ENCODE peak calls at places on chromosomes 3 and 15, in ten cellular contexts. C, L, U, V, K, D, S, Z, I and Y are unnamed samples.
A peak's percentile ranks its signal among the peaks of the same experiment; 100 is the strongest.

GRCh38 chr15:63718590-63719035 is 115.1 kb downstream of the HERC1 start:
- DNase-seq in C (peak; percentile 84), L (no peak), U (no peak), V (no peak), K (no peak), D (no peak), S (peak; percentile 75), Z (peak; percentile 62), I (no peak), Y (no peak)

GRCh38 chr15:76932090-76932966 is 779 bp downstream of the RCN2 start:
- DNase-seq in C (peak; percentile 6), L (no peak), U (no peak), V (no peak), K (no peak), D (no peak), S (peak; percentile 15), Z (no peak), I (peak; percentile 23), Y (peak; percentile 4)

GRCh38 chr3:127043041-127043641 is 60.2 kb downstream of the PLXNA1 start:
- DNase-seq in C (no peak), L (peak; percentile 37), U (peak; percentile 90), V (no peak), K (no peak), D (peak; percentile 16), S (peak; percentile 61), Z (no peak), I (no peak), Y (peak; percentile 85)

GRCh38 chr3:122921791-122922651 is 105.5 kb downstream of the SEMA5B start:
- DNase-seq in C (no peak), L (no peak), U (peak; percentile 61), V (no peak), K (peak; percentile 72), D (no peak), S (no peak), Z (no peak), I (peak; percentile 18), Y (peak; percentile 67)

GRCh38 chr3:49469037-49469875 is 811 bp upstream of the DAG1 start:
- DNase-seq in C (peak; percentile 68), L (peak; percentile 81), U (peak; percentile 94), V (peak; percentile 70), K (peak; percentile 71), D (peak; percentile 92), S (peak; percentile 82), Z (peak; percentile 83), I (peak; percentile 48), Y (peak; percentile 72)

GRCh38 chr3:186669378-186670084 is 3.7 kb downstream of the HRG start:
- DNase-seq in C (no peak), L (no peak), U (no peak), V (no peak), K (no peak), D (no peak), S (no peak), Z (no peak), I (no peak), Y (peak; percentile 41)

GRCh38 chr15:40591310-40591845 is 2.7 kb upstream of the KNL1 start:
- DNase-seq in C (no peak), L (no peak), U (no peak), V (no peak), K (no peak), D (no peak), S (no peak), Z (no peak), I (no peak), Y (no peak)

GRCh38 chr3:194598771-194599557 is 34.3 kb downstream of the TMEM44 start:
- DNase-seq in C (peak; percentile 88), L (no peak), U (peak; percentile 86), V (no peak), K (no peak), D (no peak), S (peak; percentile 90), Z (no peak), I (peak; percentile 91), Y (no peak)

GRCh38 chr3:105458518-105459215 is 92.0 kb downstream of the ALCAM start:
- DNase-seq in C (peak; percentile 50), L (no peak), U (no peak), V (no peak), K (no peak), D (no peak), S (peak; percentile 78), Z (peak; percentile 46), I (no peak), Y (no peak)

GRCh38 chr3:81887448-81887847 is 126.0 kb upstream of the GBE1 start:
- DNase-seq in C (no peak), L (no peak), U (no peak), V (no peak), K (no peak), D (no peak), S (no peak), Z (no peak), I (no peak), Y (no peak)

GRCh38 chr3:81894598-81894997 is 133.2 kb upstream of the GBE1 start:
- DNase-seq in C (no peak), L (no peak), U (no peak), V (no peak), K (no peak), D (no peak), S (no peak), Z (no peak), I (no peak), Y (no peak)

GRCh38 chr3:81888822-81889557 is 127.5 kb upstream of the GBE1 start:
- DNase-seq in C (peak; percentile 4), L (no peak), U (no peak), V (no peak), K (no peak), D (no peak), S (peak; percentile 6), Z (no peak), I (no peak), Y (no peak)

GRCh38 chr3:81891056-81891455 is 129.6 kb upstream of the GBE1 start:
- DNase-seq in C (no peak), L (no peak), U (no peak), V (no peak), K (no peak), D (no peak), S (no peak), Z (no peak), I (no peak), Y (no peak)

GRCh38 chr3:81891496-81891895 is 130.1 kb upstream of the GBE1 start:
- DNase-seq in C (no peak), L (no peak), U (no peak), V (no peak), K (no peak), D (no peak), S (no peak), Z (no peak), I (no peak), Y (no peak)
- TF ChIP-seq CTCF in C (no peak), L (no peak), U (no peak), V (no peak), K (no peak), D (no peak), S (no peak), Z (no peak), I (no peak), Y (no peak)

DNA sequence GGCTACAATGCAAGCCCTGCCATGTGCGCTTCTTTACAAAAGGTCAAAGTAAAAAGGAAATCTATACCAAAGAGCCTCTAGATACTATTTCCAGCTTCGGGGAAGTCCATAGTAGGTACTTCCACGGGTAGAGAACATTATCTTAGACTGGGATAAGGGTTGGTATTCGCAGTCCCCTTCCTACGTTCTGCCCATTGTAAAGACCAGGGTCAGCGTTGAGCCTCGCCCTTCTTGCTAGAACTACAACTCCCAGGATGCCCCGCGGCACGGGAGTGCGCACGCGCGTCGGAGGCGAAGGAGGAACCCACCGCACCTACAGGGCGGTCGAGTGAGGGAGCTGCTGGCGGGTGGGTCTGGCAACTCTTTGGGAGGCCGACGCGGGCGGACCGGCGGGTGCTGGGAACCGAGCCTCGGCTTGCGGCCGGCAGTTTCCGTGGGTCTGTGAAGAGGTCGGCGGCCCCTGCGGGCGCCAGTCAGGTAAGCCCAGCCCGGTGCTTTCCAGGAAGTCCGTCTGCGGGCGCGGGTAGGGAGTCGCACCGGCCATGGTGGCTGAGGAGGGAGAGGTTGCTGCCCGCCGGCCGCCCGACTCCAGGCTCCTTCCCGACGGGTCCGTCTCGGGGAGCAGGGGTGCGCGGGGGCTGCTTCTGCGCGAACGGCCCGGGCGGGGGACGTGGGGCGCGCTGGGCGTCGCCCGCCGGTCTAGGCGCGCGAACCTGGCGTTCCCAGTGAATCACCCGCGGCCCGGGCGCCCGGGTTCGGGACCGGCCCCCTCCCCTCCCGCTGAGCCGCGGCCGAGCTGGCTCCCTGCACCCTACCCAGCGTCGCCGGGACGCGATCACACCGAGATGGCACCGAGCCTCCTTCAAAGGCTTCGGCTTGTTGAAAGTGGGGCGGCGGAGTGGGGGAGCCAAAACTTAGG is at the start of gene TMOD3:
- DNase-seq in C (peak; percentile 87), L (peak; percentile 95), U (peak; percentile 96), V (peak; percentile 96), K (peak; percentile 97), D (peak; percentile 95), S (peak; percentile 89), Z (peak; percentile 84), I (peak; percentile 95), Y (peak; percentile 94)
- TF ChIP-seq CTCF in C (no peak), L (no peak), U (no peak), V (no peak), K (no peak), D (no peak), S (peak; percentile 8), Z (no peak), I (no peak), Y (no peak)

DNA sequence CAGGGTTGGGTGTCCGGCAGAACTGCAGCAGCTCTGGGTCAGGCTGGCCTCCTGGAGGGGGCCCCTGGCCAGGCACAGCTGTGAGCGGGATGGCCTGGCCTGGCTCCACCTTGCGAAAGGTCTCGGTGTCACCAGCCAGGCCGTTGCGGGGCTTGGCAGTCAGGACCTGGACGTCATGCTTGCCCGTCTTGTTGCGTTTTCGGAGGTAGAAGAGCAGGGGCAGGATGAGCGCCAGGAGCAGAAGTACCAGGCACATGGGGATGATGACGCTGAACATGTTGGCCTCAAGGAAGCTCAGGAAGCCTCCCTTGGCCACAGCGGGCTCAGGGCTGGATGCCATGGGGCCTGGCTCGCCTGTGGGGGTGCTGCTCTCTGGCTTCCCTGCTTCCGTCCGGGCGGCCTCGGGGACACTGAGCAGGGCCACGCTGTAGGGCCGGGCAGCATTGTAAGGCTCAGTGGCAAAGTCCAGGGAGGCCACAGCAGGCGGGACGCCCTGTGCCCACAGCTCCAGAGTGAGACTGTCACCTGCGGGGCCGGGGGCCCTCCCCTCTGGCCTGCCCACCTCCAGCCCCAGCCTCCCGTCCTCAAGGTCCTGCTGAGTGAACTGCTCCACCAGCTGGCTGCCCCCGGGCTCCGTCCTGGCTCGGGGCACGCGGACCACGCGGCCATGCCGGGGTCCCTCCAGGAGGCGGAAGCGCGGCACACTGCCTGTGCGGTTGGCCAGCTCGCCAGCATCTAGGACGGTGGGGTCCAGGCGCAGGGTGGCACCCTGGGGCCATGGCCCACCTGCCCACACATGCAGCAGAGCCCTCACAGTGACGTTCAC is 28.1 kb downstream of the SNX33 start:
- DNase-seq in C (no peak), L (no peak), U (no peak), V (no peak), K (no peak), D (no peak), S (no peak), Z (no peak), I (no peak), Y (no peak)
- TF ChIP-seq CTCF in C (no peak), L (no peak), U (no peak), V (no peak), K (no peak), D (no peak), S (no peak), Z (no peak), I (no peak), Y (no peak)

DNA sequence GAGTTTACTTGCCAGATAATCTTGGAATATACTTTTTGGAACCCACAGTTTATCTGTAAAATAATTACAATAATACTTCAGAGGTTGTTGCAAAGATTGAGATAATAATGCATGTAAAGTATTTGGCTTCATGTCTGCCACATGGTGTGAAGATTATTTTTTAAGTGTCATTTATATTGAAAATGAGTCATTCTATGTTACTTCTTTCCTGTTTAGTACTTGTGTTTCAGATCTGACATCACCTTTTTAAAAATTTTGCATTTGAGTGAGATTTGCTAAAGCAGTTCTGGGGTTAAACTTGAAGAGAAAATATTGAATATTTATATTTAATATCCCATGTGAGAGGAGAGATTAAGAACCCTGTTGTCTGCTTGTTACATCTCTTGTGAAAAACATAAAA is 31.2 kb downstream of the IQGAP1 start:
- DNase-seq in C (no peak), L (no peak), U (no peak), V (no peak), K (no peak), D (no peak), S (no peak), Z (no peak), I (no peak), Y (no peak)
- TF ChIP-seq CTCF in C (no peak), L (no peak), U (no peak), V (no peak), K (no peak), D (no peak), S (no peak), Z (no peak), I (no peak), Y (no peak)